ENCODE peak calls at places on chromosomes 5 and 9, in five cellular contexts. G, A, P, Z and L are unnamed samples.

GRCh38 chr5:8905021-8905420 is 640.9 kb downstream of the SEMA5A start:
- DNase-seq in A (no peak), P (no peak), Z (no peak), G (no peak), L (peak; percentile 34)

GRCh38 chr9:96203867-96204412 is 98.0 kb downstream of the HSD17B3 start:
- DNase-seq in A (no peak), G (no peak), Z (no peak), P (no peak), L (no peak)

GRCh38 chr9:16248816-16249215 is 621.7 kb downstream of the BNC2 start:
- DNase-seq in Z (no peak), P (no peak), A (no peak), G (no peak), L (no peak)

GRCh38 chr9:14029811-14030210 is 284.1 kb downstream of the NFIB start:
- DNase-seq in G (no peak), P (no peak), A (no peak), Z (no peak), L (no peak)

GRCh38 chr5:122673343-122673742 is 101.5 kb upstream of the SNX2 start:
- DNase-seq in A (no peak), G (peak; percentile 81), P (no peak), Z (peak; percentile 64), L (peak; percentile 56)

GRCh38 chr5:88388476-88389170 is 120.0 kb upstream of the TMEM161B start:
- DNase-seq in Z (no peak), P (no peak), A (peak; percentile 95), G (no peak), L (no peak)

GRCh38 chr5:155260798-155261197 is 247.2 kb downstream of the KIF4B start:
- DNase-seq in A (peak; percentile 81), Z (no peak), G (no peak), P (peak; percentile 6), L (no peak)

GRCh38 chr5:98786178-98786853 is 12.9 kb downstream of the RGMB start:
- DNase-seq in P (no peak), G (no peak), Z (no peak), A (no peak), L (no peak)

GRCh38 chr5:116571568-116572321 is 2.9 kb downstream of the SEMA6A start:
- DNase-seq in P (no peak), A (peak; percentile 51), G (no peak), Z (no peak), L (no peak)

GRCh38 chr5:173515526-173515925 is 100.9 kb downstream of the BOD1 start:
- DNase-seq in G (no peak), P (no peak), Z (no peak), A (no peak), L (peak; percentile 72)

GRCh38 chr9:114000063-114000454 is 78.0 kb downstream of the AMBP start:
- DNase-seq in Z (no peak), G (peak; percentile 5), P (no peak), A (no peak), L (no peak)

GRCh38 chr9:68869020-68869419 is 144.9 kb downstream of the PRKACG start:
- DNase-seq in Z (no peak), P (no peak), G (no peak), A (peak; percentile 25), L (no peak)

GRCh38 chr5:181070523-181070922 is 30.5 kb downstream of the BTNL9 start:
- DNase-seq in Z (no peak), A (peak; percentile 24), P (no peak), G (no peak), L (no peak)
- H3K4me3 ChIP-seq in Z (no peak overlapping the region), A (peak overlapping the region; percentile 63), P (no peak overlapping the region), G (no peak overlapping the region), L (no peak overlapping the region)

GRCh38 chr5:139386039-139386438 is 2.9 kb upstream of the SLC23A1 start:
- DNase-seq in A (no peak), P (no peak), G (no peak), Z (no peak), L (no peak)

GRCh38 chr5:139385061-139385889 is 2.2 kb upstream of the SLC23A1 start:
- DNase-seq in G (no peak), A (no peak), Z (no peak), P (no peak), L (no peak)

GRCh38 chr5:139388198-139388821 is 1.4 kb downstream of the MZB1 start:
- DNase-seq in G (no peak), P (no peak), Z (no peak), A (peak; percentile 69), L (no peak)

GRCh38 chr5:139389701-139390638 is at the start of gene MZB1:
- DNase-seq in P (no peak), A (no peak), Z (peak; percentile 48), G (no peak), L (no peak)

GRCh38 chr5:139387611-139388197 is 2.0 kb downstream of the MZB1 start:
- DNase-seq in Z (no peak), A (no peak), G (no peak), P (no peak), L (no peak)
- H3K4me3 ChIP-seq in Z (no peak overlapping the region), A (no peak overlapping the region), G (no peak overlapping the region), P (no peak overlapping the region), L (no peak overlapping the region)

GRCh38 chr9:128556915-128557634 is 4.7 kb downstream of the SPTAN1 start:
- DNase-seq in G (no peak), A (no peak), Z (no peak), P (no peak), L (no peak)

GRCh38 chr9:128556276-128556675 is 3.9 kb downstream of the SPTAN1 start:
- DNase-seq in Z (no peak), A (no peak), P (no peak), G (no peak), L (no peak)

GRCh38 chr9:128554155-128554862 is 1.9 kb downstream of the SPTAN1 start:
- DNase-seq in G (peak; percentile 59), Z (peak; percentile 53), P (peak; percentile 35), A (peak; percentile 88), L (peak; percentile 73)

GRCh38 chr9:128553695-128554094 is 1.3 kb downstream of the SPTAN1 start:
- DNase-seq in Z (no peak), A (no peak), P (no peak), G (no peak), L (no peak)

GRCh38 chr9:128555180-128555721 is 2.9 kb downstream of the SPTAN1 start:
- DNase-seq in P (peak; percentile 46), Z (no peak), A (peak; percentile 89), G (no peak), L (no peak)
- H3K4me3 ChIP-seq in P (peak overlapping the region; percentile 15), Z (no peak overlapping the region), A (peak overlapping the region; percentile 84), G (no peak overlapping the region), L (peak overlapping the region; percentile 31)

DNA sequence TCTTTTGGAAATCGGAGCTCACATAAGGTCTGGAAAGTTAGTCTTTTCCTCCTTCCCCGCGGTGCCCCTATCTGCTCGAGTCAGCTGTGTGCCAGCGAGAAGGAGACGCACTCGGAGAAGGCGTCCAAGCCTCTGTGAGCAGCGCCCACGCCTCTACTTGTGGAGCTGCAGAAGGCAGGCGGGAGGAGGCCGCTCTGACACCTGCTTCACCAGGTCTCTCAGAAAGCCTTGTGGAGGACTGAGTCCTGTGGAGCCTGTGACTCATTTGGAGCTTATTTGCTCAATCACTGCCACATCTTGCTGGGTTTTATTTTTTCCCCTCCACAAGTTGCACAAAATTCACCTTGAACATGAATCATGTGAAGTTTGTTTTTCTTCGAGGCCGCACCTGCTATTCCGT is 117.5 kb downstream of the IRX2 start:
- DNase-seq in G (no peak), A (no peak), Z (no peak), P (no peak), L (no peak)
- H3K4me3 ChIP-seq in G (no peak overlapping the region), A (no peak overlapping the region), Z (no peak overlapping the region), P (no peak overlapping the region), L (no peak overlapping the region)